ENCODE peak calls at places on chromosomes 16 and 17, in six cellular contexts. K is stomach; Q is CD4-positive, CD25-positive, alpha-beta regulatory T cell; J is SJSA1; Z is Panc1; O is colonic mucosa. M is an unnamed sample. For H3K4me1, the result is how much of the 10 kb centered on the place peaks cover.

GRCh38 chr17:20246692-20247091 is 220.6 kb downstream of the LGALS9B start:
- DNase-seq in K (no peak), Q (peak), J (no peak), Z (no peak), O (no peak), M (no peak)

GRCh38 chr16:28492511-28492910 is 637 bp upstream of the CLN3 start:
- DNase-seq in K (no peak), Q (no peak), J (no peak), Z (no peak), O (no peak), M (no peak)

GRCh38 chr16:80924372-80924978 is 82.2 kb downstream of the CMC2 start:
- DNase-seq in K (peak), Q (peak), J (peak), Z (no peak), O (peak), M (peak)

GRCh38 chr17:62064029-62064790 is 868 bp downstream of the MED13 start:
- DNase-seq in K (no peak), Q (peak), J (no peak), Z (no peak), O (no peak), M (peak)

GRCh38 chr16:84504420-84505248 is at the start of gene MEAK7:
- DNase-seq in K (peak), Q (peak), J (peak), Z (peak), O (peak), M (peak)

GRCh38 chr16:17457997-17458396 is 12.8 kb downstream of the XYLT1 start:
- DNase-seq in K (no peak), Q (no peak), J (no peak), Z (no peak), O (no peak), M (no peak)

GRCh38 chr17:65359016-65359415 is 202.4 kb downstream of the AXIN2 start:
- DNase-seq in K (no peak), Q (no peak), J (peak), Z (no peak), O (no peak), M (no peak)

GRCh38 chr17:27473748-27474609 is 17.7 kb downstream of the KSR1 start:
- DNase-seq in K (peak), Q (peak), J (no peak), Z (no peak), O (no peak), M (peak)

GRCh38 chr17:50501054-50501453 is 7.2 kb upstream of the MYCBPAP start:
- DNase-seq in K (peak), Q (peak), J (no peak), Z (no peak), O (peak), M (peak)

GRCh38 chr17:36691606-36692005 is 90.2 kb downstream of the MRM1 start:
- DNase-seq in K (no peak), Q (no peak), J (no peak), Z (no peak), O (no peak), M (no peak)

GRCh38 chr16:67177743-67178699 is 5.7 kb downstream of the MATCAP1 start:
- DNase-seq in K (peak), Q (peak), J (no peak), Z (no peak), O (peak), M (peak)

GRCh38 chr16:66612422-66612821 is 7.9 kb downstream of the CMTM3 start:
- DNase-seq in K (no peak), Q (no peak), J (no peak), Z (no peak), O (no peak), M (no peak)

GRCh38 chr17:50270430-50271172 is 3.7 kb upstream of the TMEM92 start:
- DNase-seq in K (peak), Q (no peak), J (peak), Z (no peak), O (peak), M (no peak)

GRCh38 chr17:12866244-12866643 is 76.9 kb downstream of the ARHGAP44 start:
- DNase-seq in K (no peak), Q (no peak), J (no peak), Z (no peak), O (no peak), M (no peak)

GRCh38 chr17:6286239-6286638 is 148.7 kb downstream of the AIPL1 start:
- DNase-seq in K (no peak), Q (no peak), J (no peak), Z (no peak), O (no peak), M (no peak)

GRCh38 chr17:2003525-2003924 is 21.6 kb downstream of the RTN4RL1 start:
- DNase-seq in K (no peak), Q (no peak), J (no peak), Z (no peak), O (no peak), M (no peak)

GRCh38 chr17:1999557-2000251 is 25.4 kb downstream of the RTN4RL1 start:
- DNase-seq in K (peak), Q (no peak), J (no peak), Z (no peak), O (peak), M (no peak)

GRCh38 chr17:1998426-1998784 is 26.7 kb downstream of the RTN4RL1 start:
- DNase-seq in K (no peak), Q (no peak), J (no peak), Z (no peak), O (peak), M (no peak)

GRCh38 chr17:2004435-2004952 is 20.6 kb downstream of the RTN4RL1 start:
- DNase-seq in K (no peak), Q (no peak), J (no peak), Z (no peak), O (no peak), M (no peak)

DNA sequence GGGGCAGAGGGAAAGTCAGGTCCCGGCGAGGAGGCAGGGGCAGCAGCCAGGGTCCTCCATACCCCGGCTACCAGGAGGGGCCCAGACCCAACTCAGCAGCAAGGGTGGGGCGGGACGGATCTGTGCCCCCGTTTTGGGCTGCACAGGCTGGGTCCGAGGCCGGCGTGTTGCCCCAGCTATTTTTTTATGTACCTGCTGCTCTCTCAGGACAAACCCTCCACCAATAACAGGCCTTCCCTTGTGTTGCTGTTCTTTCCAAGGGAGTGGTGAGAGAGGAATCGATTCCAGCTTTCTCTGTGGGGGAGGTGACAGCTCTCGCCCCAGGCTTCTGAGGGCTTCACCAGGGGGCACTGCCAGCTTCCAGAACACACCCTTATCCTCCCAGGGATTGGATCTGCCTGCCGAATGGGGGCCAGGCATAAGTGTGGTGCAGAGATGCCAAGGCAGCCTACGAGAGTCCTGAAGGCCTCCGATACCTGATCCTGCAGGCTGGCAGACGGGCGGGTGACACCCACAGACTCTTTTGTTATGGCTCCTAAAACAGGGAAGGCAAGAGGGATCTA is 22.3 kb downstream of the RTN4RL1 start:
- DNase-seq in K (no peak), Q (no peak), J (no peak), Z (no peak), O (no peak), M (no peak)
- H3K27ac ChIP-seq in K (no peak), Q (no peak), J (no peak), Z (no peak), O (no peak), M (no peak)

GRCh38 chr16:1492923-1493745 is at the start of gene TELO2:
- DNase-seq in K (peak), Q (peak), J (peak), Z (peak), O (peak), M (peak)

GRCh38 chr16:1493746-1494094 is 560 bp downstream of the TELO2 start:
- DNase-seq in K (no peak), Q (peak), J (peak), Z (no peak), O (no peak), M (peak)

GRCh38 chr16:1491327-1491726 is 1.8 kb upstream of the TELO2 start:
- DNase-seq in K (no peak), Q (no peak), J (no peak), Z (no peak), O (no peak), M (no peak)

GRCh38 chr16:1494129-1494640 is 1.0 kb downstream of the TELO2 start:
- DNase-seq in K (peak), Q (peak), J (peak), Z (no peak), O (peak), M (peak)

DNA sequence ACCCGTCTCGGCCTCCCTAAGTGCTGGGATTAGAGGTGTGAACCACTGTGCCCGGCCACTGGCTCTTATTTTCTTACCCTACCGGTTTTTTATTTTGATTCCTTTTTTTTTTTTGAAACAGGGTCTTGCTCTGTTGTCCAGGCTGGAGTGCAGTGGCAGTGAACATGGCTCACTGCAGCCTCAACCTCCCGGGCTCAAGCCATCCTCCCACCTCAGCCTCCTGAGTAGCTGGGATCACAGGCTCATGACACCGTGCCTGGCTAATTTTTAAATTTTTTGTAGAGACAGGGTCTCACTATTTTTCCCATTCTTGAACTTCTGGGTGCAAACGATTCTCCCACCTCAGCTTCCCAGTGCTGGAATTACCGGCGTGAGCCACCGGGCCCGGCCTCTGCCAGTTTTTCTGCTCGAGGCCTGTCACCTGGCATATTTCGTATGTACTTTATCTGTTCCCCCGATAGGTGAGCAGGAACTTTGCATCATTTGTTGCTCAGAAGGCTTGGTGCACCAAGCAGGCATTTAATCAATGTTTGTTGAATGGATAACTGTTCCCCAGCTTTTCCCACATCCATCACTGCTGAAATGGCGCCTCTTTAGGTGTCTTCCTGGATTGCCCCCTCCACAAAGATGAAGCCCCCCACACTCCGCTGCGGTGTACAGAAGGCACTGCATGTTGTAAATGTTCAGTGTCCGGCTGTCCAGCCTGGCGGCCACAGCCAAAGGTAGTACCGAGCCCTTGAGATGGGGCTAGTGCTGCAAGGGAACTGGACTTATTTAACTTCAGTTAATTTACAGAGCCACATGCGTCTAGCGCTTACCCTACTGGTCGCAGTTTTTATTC is 858 bp upstream of the TELO2 start:
- DNase-seq in K (no peak), Q (peak), J (no peak), Z (no peak), O (no peak), M (no peak)
- H3K4me3 ChIP-seq in K (peak), Q (peak), J (peak), Z (peak), O (peak), M (peak)

GRCh38 chr16:11139624-11140375 is 116.2 kb downstream of the SOCS1 start:
- DNase-seq in K (no peak), Q (peak), J (no peak), Z (no peak), O (no peak), M (no peak)
- H3K4me1 ChIP-seq in K (under half), Q (under half), J (under half), Z (under half), O (under half), M (under half)

GRCh38 chr17:4856937-4857314 is 23.8 kb downstream of the MINK1 start:
- DNase-seq in K (no peak), Q (no peak), J (no peak), Z (no peak), O (no peak), M (no peak)

GRCh38 chr17:4858068-4858879 is 25.1 kb downstream of the MINK1 start:
- DNase-seq in K (no peak), Q (no peak), J (peak), Z (no peak), O (no peak), M (no peak)

GRCh38 chr17:4859816-4860625 is 26.9 kb downstream of the MINK1 start:
- DNase-seq in K (no peak), Q (no peak), J (no peak), Z (no peak), O (no peak), M (no peak)

GRCh38 chr17:4860651-4861050 is 27.5 kb downstream of the MINK1 start:
- DNase-seq in K (no peak), Q (no peak), J (no peak), Z (no peak), O (no peak), M (no peak)

GRCh38 chr17:4858880-4859260 is 25.7 kb downstream of the MINK1 start:
- DNase-seq in K (peak), Q (no peak), J (no peak), Z (no peak), O (peak), M (no peak)
- H3K27ac ChIP-seq in K (peak), Q (no peak), J (no peak), Z (no peak), O (peak), M (no peak)

GRCh38 chr17:9647014-9647413 is 1.7 kb downstream of the USP43 start:
- DNase-seq in K (no peak), Q (no peak), J (no peak), Z (no peak), O (no peak), M (no peak)
- H3K4me3 ChIP-seq in K (peak), Q (no peak), J (no peak), Z (peak), O (peak), M (no peak)

GRCh38 chr17:47205419-47205963 is 3.7 kb upstream of the MYL4 start:
- DNase-seq in K (peak), Q (peak), J (peak), Z (no peak), O (peak), M (peak)

GRCh38 chr17:47201168-47201567 is 8.0 kb upstream of the MYL4 start:
- DNase-seq in K (no peak), Q (no peak), J (no peak), Z (no peak), O (no peak), M (no peak)

GRCh38 chr17:47204722-47205418 is 4.3 kb upstream of the MYL4 start:
- DNase-seq in K (no peak), Q (peak), J (peak), Z (no peak), O (no peak), M (peak)

GRCh38 chr17:47207143-47208067 is 1.7 kb upstream of the MYL4 start:
- DNase-seq in K (no peak), Q (no peak), J (peak), Z (no peak), O (peak), M (peak)

GRCh38 chr17:47203984-47204721 is 5.0 kb upstream of the MYL4 start:
- DNase-seq in K (no peak), Q (peak), J (peak), Z (no peak), O (no peak), M (peak)
- H3K4me1 ChIP-seq in K (under half), Q (under half), J (under half), Z (under half), O (under half), M (half or more)

DNA sequence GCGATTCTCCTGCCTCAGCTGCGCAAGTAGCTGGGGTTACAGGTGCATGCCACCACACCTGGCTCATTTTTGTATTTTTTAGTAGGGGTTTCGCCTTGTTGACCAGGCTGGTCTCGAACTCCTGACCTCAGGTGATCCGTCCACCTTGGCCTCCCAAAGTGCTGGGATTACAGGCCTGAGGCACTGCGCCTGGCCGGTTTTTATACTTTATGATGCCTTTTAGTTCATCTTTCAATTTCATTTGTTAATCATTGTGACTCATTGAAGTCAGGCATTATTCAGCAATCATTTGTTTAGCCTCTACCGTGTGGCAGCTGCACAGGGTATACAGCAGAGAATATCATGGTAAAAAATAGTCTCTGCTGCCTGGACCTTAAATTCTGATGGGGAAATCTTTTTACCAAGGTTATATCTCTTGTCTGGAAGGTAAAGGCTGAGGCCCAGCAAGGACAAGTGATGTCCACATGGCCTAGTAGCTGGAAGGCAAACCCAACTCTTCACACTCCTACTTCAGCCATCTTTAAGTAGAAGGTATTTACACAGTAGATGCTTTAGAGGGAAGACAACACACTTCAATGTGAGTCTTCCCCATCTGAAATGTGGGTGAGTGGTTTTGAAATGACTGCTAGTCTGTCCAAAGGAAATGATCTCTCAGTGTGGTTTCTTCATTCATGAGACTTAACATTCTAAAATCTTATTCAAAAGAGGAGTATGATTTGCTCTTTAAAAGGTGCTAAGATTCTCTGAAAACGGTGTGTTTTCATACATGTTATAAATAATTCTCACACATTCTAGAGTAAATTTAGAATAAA is 2.4 kb downstream of the PRPSAP2 start:
- DNase-seq in K (no peak), Q (peak), J (peak), Z (no peak), O (peak), M (no peak)
- H3K27ac ChIP-seq in K (peak), Q (peak), J (no peak), Z (no peak), O (no peak), M (peak)

DNA sequence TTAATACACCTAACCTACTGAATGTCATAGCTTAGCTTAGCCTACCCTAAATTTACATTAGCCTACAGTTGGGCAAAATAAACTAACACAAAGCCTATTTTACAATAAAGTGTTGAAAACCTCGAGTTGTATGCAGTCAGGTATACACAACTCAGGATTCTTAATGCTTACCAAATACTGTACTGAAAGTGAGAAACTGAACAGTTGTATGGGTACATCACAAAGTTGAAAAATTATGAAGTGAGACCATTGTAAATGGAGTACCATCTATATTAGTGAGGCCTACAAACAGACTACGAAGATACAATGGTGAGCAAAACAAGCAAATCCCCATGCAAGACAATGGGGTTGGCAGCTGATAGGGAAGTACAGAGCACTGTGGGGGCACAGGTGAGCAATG is 79.7 kb downstream of the VAT1L start:
- DNase-seq in K (no peak), Q (no peak), J (no peak), Z (no peak), O (no peak), M (no peak)
- H3K4me3 ChIP-seq in K (no peak), Q (no peak), J (no peak), Z (no peak), O (no peak), M (no peak)

GRCh38 chr17:47660064-47660492 is 10.4 kb downstream of the KPNB1 start:
- DNase-seq in K (no peak), Q (peak), J (no peak), Z (no peak), O (no peak), M (peak)
- H3K4me1 ChIP-seq in K (under half), Q (under half), J (under half), Z (under half), O (under half), M (half or more)